ENCODE peak calls at places on chromosomes 16 and 17, in six cellular contexts. One of them, this sample, is unnamed.

GRCh38 chr17:45129426-45129939 is 2.8 kb downstream of the PLCD3 start:
- DNase-seq in mesenchymal stem cell: peak; percentile 84
- DNase-seq in H9: no peak
- DNase-seq in H1: no peak
- DNase-seq in IMR-90: no peak
- DNase-seq in neuronal stem cell: no peak
- DNase-seq in this sample: peak; percentile 75

GRCh38 chr16:87806246-87806607 is 40.4 kb upstream of the KLHDC4 start:
- DNase-seq in H1: no peak
- DNase-seq in mesenchymal stem cell: peak; percentile 42
- DNase-seq in H9: no peak
- DNase-seq in neuronal stem cell: no peak
- DNase-seq in IMR-90: peak; percentile 54
- DNase-seq in this sample: peak; percentile 37

GRCh38 chr16:78576941-78577340 is 477.5 kb downstream of the WWOX start:
- DNase-seq in H1: no peak
- DNase-seq in neuronal stem cell: no peak
- DNase-seq in IMR-90: no peak
- DNase-seq in H9: no peak
- DNase-seq in mesenchymal stem cell: no peak
- DNase-seq in this sample: no peak

GRCh38 chr16:4700380-4700996 is 7.1 kb downstream of the NUDT16L1 start:
- DNase-seq in H1: no peak
- DNase-seq in IMR-90: no peak
- DNase-seq in mesenchymal stem cell: no peak
- DNase-seq in neuronal stem cell: no peak
- DNase-seq in H9: no peak
- DNase-seq in this sample: no peak

GRCh38 chr16:89094252-89094901 is 725 bp downstream of the ACSF3 start:
- DNase-seq in H1: no peak
- DNase-seq in H9: no peak
- DNase-seq in neuronal stem cell: no peak
- DNase-seq in IMR-90: no peak
- DNase-seq in mesenchymal stem cell: peak; percentile 33
- DNase-seq in this sample: peak; percentile 38

GRCh38 chr16:87812200-87812656 is 46.4 kb upstream of the KLHDC4 start:
- DNase-seq in mesenchymal stem cell: no peak
- DNase-seq in H1: no peak
- DNase-seq in H9: no peak
- DNase-seq in IMR-90: no peak
- DNase-seq in neuronal stem cell: no peak
- DNase-seq in this sample: no peak

GRCh38 chr17:79042421-79043190 is 18.6 kb downstream of the C1QTNF1 start:
- DNase-seq in neuronal stem cell: no peak
- DNase-seq in H1: peak; percentile 94
- DNase-seq in H9: peak; percentile 81
- DNase-seq in IMR-90: peak; percentile 59
- DNase-seq in mesenchymal stem cell: no peak
- DNase-seq in this sample: peak; percentile 72

GRCh38 chr17:29593546-29594440 is 861 bp downstream of the ANKRD13B start:
- DNase-seq in IMR-90: peak; percentile 24
- DNase-seq in mesenchymal stem cell: peak; percentile 41
- DNase-seq in neuronal stem cell: no peak
- DNase-seq in H1: peak; percentile 72
- DNase-seq in H9: peak; percentile 88
- DNase-seq in this sample: peak; percentile 87

GRCh38 chr17:67212716-67213417 is 32.1 kb downstream of the HELZ start:
- DNase-seq in H1: no peak
- DNase-seq in mesenchymal stem cell: peak; percentile 67
- DNase-seq in IMR-90: peak; percentile 86
- DNase-seq in H9: no peak
- DNase-seq in neuronal stem cell: no peak
- DNase-seq in this sample: no peak

GRCh38 chr17:79915850-79916430 is 76.7 kb upstream of the CBX4 start:
- DNase-seq in neuronal stem cell: no peak
- DNase-seq in H1: peak; percentile 74
- DNase-seq in mesenchymal stem cell: peak; percentile 34
- DNase-seq in H9: peak; percentile 92
- DNase-seq in IMR-90: peak; percentile 28
- DNase-seq in this sample: peak; percentile 70

GRCh38 chr16:48129926-48130325 is 25.9 kb downstream of the ABCC12 start:
- DNase-seq in mesenchymal stem cell: no peak
- DNase-seq in IMR-90: no peak
- DNase-seq in neuronal stem cell: no peak
- DNase-seq in H1: no peak
- DNase-seq in H9: no peak
- DNase-seq in this sample: no peak

GRCh38 chr16:56625140-56625942 is at the start of gene MT1E:
- DNase-seq in H9: no peak
- DNase-seq in H1: peak; percentile 66
- DNase-seq in neuronal stem cell: no peak
- DNase-seq in IMR-90: peak; percentile 76
- DNase-seq in mesenchymal stem cell: peak; percentile 84
- DNase-seq in this sample: peak; percentile 70

GRCh38 chr16:15765880-15766279 is 90.9 kb downstream of the MYH11 start:
- DNase-seq in IMR-90: peak; percentile 39
- DNase-seq in neuronal stem cell: peak; percentile 38
- DNase-seq in H1: peak; percentile 50
- DNase-seq in H9: peak; percentile 46
- DNase-seq in mesenchymal stem cell: peak; percentile 55
- DNase-seq in this sample: peak; percentile 79

GRCh38 chr16:56744996-56745640 is 15.2 kb downstream of the NUP93 start:
- DNase-seq in neuronal stem cell: no peak
- DNase-seq in H9: peak; percentile 34
- DNase-seq in H1: no peak
- DNase-seq in IMR-90: no peak
- DNase-seq in mesenchymal stem cell: no peak
- DNase-seq in this sample: peak; percentile 69

GRCh38 chr16:86783626-86784266 is 205.4 kb downstream of the FOXL1 start:
- DNase-seq in H1: no peak
- DNase-seq in H9: no peak
- DNase-seq in IMR-90: no peak
- DNase-seq in neuronal stem cell: no peak
- DNase-seq in mesenchymal stem cell: no peak
- DNase-seq in this sample: no peak

GRCh38 chr16:50763211-50763610 is 21.3 kb downstream of the CYLD start:
- DNase-seq in IMR-90: peak; percentile 37
- DNase-seq in H1: no peak
- DNase-seq in neuronal stem cell: no peak
- DNase-seq in H9: no peak
- DNase-seq in mesenchymal stem cell: peak; percentile 28
- DNase-seq in this sample: no peak

GRCh38 chr17:7885357-7886226 is 3.0 kb upstream of the CHD3 start:
- DNase-seq in IMR-90: peak; percentile 14
- DNase-seq in neuronal stem cell: peak; percentile 70
- DNase-seq in H1: peak; percentile 66
- DNase-seq in H9: peak; percentile 58
- DNase-seq in mesenchymal stem cell: peak; percentile 64
- DNase-seq in this sample: peak; percentile 77

GRCh38 chr17:79831367-79832210 is 7.7 kb downstream of the CBX4 start:
- DNase-seq in H1: peak; percentile 71
- DNase-seq in IMR-90: no peak
- DNase-seq in H9: peak; percentile 60
- DNase-seq in neuronal stem cell: no peak
- DNase-seq in mesenchymal stem cell: peak; percentile 60
- DNase-seq in this sample: no peak

GRCh38 chr16:1713331-1713730 is 7.3 kb downstream of the MAPK8IP3 start:
- DNase-seq in mesenchymal stem cell: no peak
- DNase-seq in H1: no peak
- DNase-seq in IMR-90: no peak
- DNase-seq in neuronal stem cell: no peak
- DNase-seq in H9: no peak
- DNase-seq in this sample: no peak
- H2BK120ac ChIP-seq in mesenchymal stem cell: no peak overlapping the region
- H2BK120ac ChIP-seq in H1: no peak overlapping the region
- H2BK120ac ChIP-seq in IMR-90: no peak overlapping the region
- H2BK120ac ChIP-seq in neuronal stem cell: no peak overlapping the region
- H2BK120ac ChIP-seq in H9: no peak overlapping the region
- H2BK120ac ChIP-seq in this sample: no peak overlapping the region

GRCh38 chr16:55468352-55468990 is 10.5 kb upstream of the MMP2 start:
- DNase-seq in H1: no peak
- DNase-seq in H9: no peak
- DNase-seq in IMR-90: no peak
- DNase-seq in mesenchymal stem cell: no peak
- DNase-seq in neuronal stem cell: no peak
- DNase-seq in this sample: no peak

GRCh38 chr16:55473584-55473983 is 5.4 kb upstream of the MMP2 start:
- DNase-seq in neuronal stem cell: no peak
- DNase-seq in mesenchymal stem cell: no peak
- DNase-seq in H1: no peak
- DNase-seq in IMR-90: no peak
- DNase-seq in H9: no peak
- DNase-seq in this sample: no peak

GRCh38 chr16:55469821-55470532 is 9.0 kb upstream of the MMP2 start:
- DNase-seq in H1: no peak
- DNase-seq in neuronal stem cell: no peak
- DNase-seq in IMR-90: no peak
- DNase-seq in mesenchymal stem cell: no peak
- DNase-seq in H9: no peak
- DNase-seq in this sample: peak; percentile 23

GRCh38 chr16:55470533-55471371 is 8.2 kb upstream of the MMP2 start:
- DNase-seq in mesenchymal stem cell: peak; percentile 32
- DNase-seq in neuronal stem cell: no peak
- DNase-seq in H9: peak; percentile 52
- DNase-seq in IMR-90: no peak
- DNase-seq in H1: no peak
- DNase-seq in this sample: peak; percentile 83

GRCh38 chr16:55471448-55472097 is 7.4 kb upstream of the MMP2 start:
- DNase-seq in H9: no peak
- DNase-seq in mesenchymal stem cell: peak; percentile 86
- DNase-seq in neuronal stem cell: no peak
- DNase-seq in IMR-90: peak; percentile 92
- DNase-seq in H1: no peak
- DNase-seq in this sample: peak; percentile 75
- H2BK120ac ChIP-seq in H9: no peak overlapping the region
- H2BK120ac ChIP-seq in mesenchymal stem cell: no peak overlapping the region
- H2BK120ac ChIP-seq in neuronal stem cell: no peak overlapping the region
- H2BK120ac ChIP-seq in IMR-90: peak overlapping the region; percentile 89
- H2BK120ac ChIP-seq in H1: no peak overlapping the region
- H2BK120ac ChIP-seq in this sample: no peak overlapping the region

GRCh38 chr16:1745181-1745899 is 26.0 kb downstream of the NME3 start:
- DNase-seq in H1: no peak
- DNase-seq in H9: no peak
- DNase-seq in IMR-90: peak; percentile 59
- DNase-seq in mesenchymal stem cell: peak; percentile 59
- DNase-seq in neuronal stem cell: no peak
- DNase-seq in this sample: peak; percentile 14

GRCh38 chr16:1747934-1748333 is 23.4 kb downstream of the NME3 start:
- DNase-seq in IMR-90: no peak
- DNase-seq in H9: no peak
- DNase-seq in mesenchymal stem cell: no peak
- DNase-seq in neuronal stem cell: no peak
- DNase-seq in H1: no peak
- DNase-seq in this sample: no peak

GRCh38 chr16:1744338-1744840 is 27.0 kb downstream of the NME3 start:
- DNase-seq in IMR-90: no peak
- DNase-seq in mesenchymal stem cell: no peak
- DNase-seq in neuronal stem cell: no peak
- DNase-seq in H1: no peak
- DNase-seq in H9: no peak
- DNase-seq in this sample: no peak

GRCh38 chr16:1746693-1747195 is 24.6 kb downstream of the NME3 start:
- DNase-seq in H1: no peak
- DNase-seq in H9: no peak
- DNase-seq in mesenchymal stem cell: peak; percentile 10
- DNase-seq in IMR-90: no peak
- DNase-seq in neuronal stem cell: no peak
- DNase-seq in this sample: no peak

DNA sequence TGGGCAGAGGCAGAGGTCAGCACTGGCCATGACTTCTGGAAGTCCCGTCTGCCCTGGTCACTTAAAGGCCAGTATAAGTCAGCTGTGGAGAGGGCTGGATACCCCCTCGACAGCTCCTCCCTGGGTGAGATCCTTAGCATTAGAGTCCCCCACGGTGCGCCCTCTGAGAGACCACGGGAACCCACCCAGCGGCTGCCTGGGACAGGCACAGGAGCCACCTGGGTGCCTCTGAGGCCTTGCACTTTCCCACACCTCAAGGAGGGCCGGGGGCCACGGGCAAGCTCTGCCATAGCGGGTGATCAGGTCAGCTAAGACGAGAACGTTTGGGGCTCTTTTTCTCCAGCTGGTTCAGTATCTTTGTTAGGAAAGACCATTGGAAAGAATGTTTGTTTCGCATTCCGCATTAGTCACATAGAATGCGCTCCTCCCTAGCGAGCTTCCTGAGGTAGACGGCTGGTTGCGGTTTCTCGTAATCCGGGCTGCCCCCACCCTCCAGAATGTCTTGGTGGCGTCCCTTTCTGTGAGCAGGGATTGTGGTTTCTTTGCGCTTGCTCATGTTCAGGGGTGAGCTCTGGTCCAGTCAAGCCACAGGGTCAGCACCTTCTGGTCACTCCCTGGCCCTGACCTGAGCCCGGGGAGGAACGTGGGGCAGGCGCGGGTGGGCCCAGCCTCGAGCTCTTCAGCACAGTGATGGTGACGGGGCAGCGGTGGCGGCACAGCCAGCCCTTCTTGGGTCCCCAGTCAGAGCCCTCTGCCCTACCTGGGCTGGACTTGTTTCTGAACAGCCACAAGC is 25.2 kb downstream of the NME3 start:
- DNase-seq in H9: no peak
- DNase-seq in IMR-90: peak; percentile 53
- DNase-seq in neuronal stem cell: no peak
- DNase-seq in mesenchymal stem cell: peak; percentile 90
- DNase-seq in H1: no peak
- DNase-seq in this sample: peak; percentile 60
- H2BK120ac ChIP-seq in H9: no peak overlapping the region
- H2BK120ac ChIP-seq in IMR-90: no peak overlapping the region
- H2BK120ac ChIP-seq in neuronal stem cell: no peak overlapping the region
- H2BK120ac ChIP-seq in mesenchymal stem cell: peak overlapping the region; percentile 27
- H2BK120ac ChIP-seq in H1: no peak overlapping the region
- H2BK120ac ChIP-seq in this sample: no peak overlapping the region

GRCh38 chr16:72876981-72877373 is 171.0 kb downstream of the ZFHX3 start:
- DNase-seq in H9: no peak
- DNase-seq in mesenchymal stem cell: no peak
- DNase-seq in neuronal stem cell: no peak
- DNase-seq in IMR-90: no peak
- DNase-seq in H1: no peak
- DNase-seq in this sample: peak; percentile 13

GRCh38 chr16:72875291-72876036 is 172.5 kb downstream of the ZFHX3 start:
- DNase-seq in mesenchymal stem cell: peak; percentile 22
- DNase-seq in H9: no peak
- DNase-seq in IMR-90: no peak
- DNase-seq in neuronal stem cell: no peak
- DNase-seq in H1: no peak
- DNase-seq in this sample: peak; percentile 21

GRCh38 chr16:72878301-72879269 is 169.3 kb downstream of the ZFHX3 start:
- DNase-seq in neuronal stem cell: no peak
- DNase-seq in H1: no peak
- DNase-seq in IMR-90: peak; percentile 75
- DNase-seq in mesenchymal stem cell: peak; percentile 93
- DNase-seq in H9: no peak
- DNase-seq in this sample: peak; percentile 16

GRCh38 chr16:72876221-72876620 is 171.7 kb downstream of the ZFHX3 start:
- DNase-seq in neuronal stem cell: no peak
- DNase-seq in mesenchymal stem cell: peak; percentile 87
- DNase-seq in H9: no peak
- DNase-seq in H1: no peak
- DNase-seq in IMR-90: peak; percentile 94
- DNase-seq in this sample: no peak

GRCh38 chr16:72877374-72878028 is 170.4 kb downstream of the ZFHX3 start:
- DNase-seq in H1: no peak
- DNase-seq in IMR-90: peak; percentile 88
- DNase-seq in neuronal stem cell: no peak
- DNase-seq in H9: no peak
- DNase-seq in mesenchymal stem cell: peak; percentile 95
- DNase-seq in this sample: peak; percentile 88
- H2BK120ac ChIP-seq in H1: no peak overlapping the region
- H2BK120ac ChIP-seq in IMR-90: peak overlapping the region; percentile 88
- H2BK120ac ChIP-seq in neuronal stem cell: no peak overlapping the region
- H2BK120ac ChIP-seq in H9: no peak overlapping the region
- H2BK120ac ChIP-seq in mesenchymal stem cell: peak overlapping the region; percentile 81
- H2BK120ac ChIP-seq in this sample: no peak overlapping the region